ENCODE peak calls at places on chromosomes 12 and 14, in eight cellular contexts. B is pancreas; V is naive thymus-derived CD4-positive, alpha-beta T cell; M is fibroblast of lung; X is BE2C; D is heart right ventricle; K is H1; P is GM23338. A is an unnamed sample. For H3K4me1 and H3K36me3, the result is how much of the 10 kb centered on the place peaks cover.

GRCh38 chr14:89721991-89722390 is 232.5 kb downstream of the EFCAB11 start:
- DNase-seq in D (no peak), M (peak), V (no peak), P (no peak), B (no peak), X (no peak), K (no peak), A (no peak)

GRCh38 chr12:81596558-81596957 is 162.6 kb downstream of the PPFIA2 start:
- DNase-seq in M (no peak), V (no peak), X (no peak), K (no peak), P (no peak), D (no peak), B (no peak), A (no peak)

GRCh38 chr12:97148941-97149559 is 242.0 kb downstream of the NEDD1 start:
- DNase-seq in X (peak), K (peak), D (peak), V (peak), B (peak), P (peak), M (peak), A (peak)

GRCh38 chr12:7131502-7131866 is 1.3 kb downstream of the CLSTN3 start:
- DNase-seq in X (no peak), M (no peak), B (no peak), K (no peak), V (no peak), D (no peak), P (peak), A (no peak)

GRCh38 chr14:89165189-89165809 is 251.7 kb downstream of the FOXN3 start:
- DNase-seq in K (no peak), M (no peak), P (no peak), D (no peak), X (no peak), V (no peak), B (no peak), A (no peak)

GRCh38 chr14:74491952-74492351 is 1.2 kb downstream of the NPC2 start:
- DNase-seq in V (no peak), P (peak), X (no peak), D (no peak), K (no peak), B (no peak), M (peak), A (peak)

GRCh38 chr14:99757331-99758070 is 35.7 kb upstream of the EML1 start:
- DNase-seq in X (no peak), M (peak), D (no peak), K (no peak), B (no peak), V (no peak), P (no peak), A (no peak)

GRCh38 chr12:43578782-43579181 is 26.8 kb upstream of the ADAMTS20 start:
- DNase-seq in D (no peak), K (no peak), P (no peak), X (no peak), V (no peak), B (no peak), M (peak), A (no peak)

GRCh38 chr12:75560167-75560566 is 48.8 kb upstream of the KRR1 start:
- DNase-seq in B (no peak), P (peak), M (peak), V (no peak), X (no peak), D (no peak), K (no peak), A (no peak)

GRCh38 chr12:2501464-2502181 is 293.1 kb upstream of the FKBP4 start:
- DNase-seq in X (no peak), B (no peak), V (no peak), D (peak), K (no peak), M (no peak), P (no peak), A (no peak)

GRCh38 chr14:68664225-68664681 is 128.6 kb downstream of the ZFP36L1 start:
- DNase-seq in V (no peak), D (no peak), M (no peak), B (no peak), K (no peak), P (no peak), X (no peak), A (no peak)

GRCh38 chr12:42987216-42987631 is 397.7 kb upstream of the PRICKLE1 start:
- DNase-seq in B (no peak), M (no peak), V (no peak), D (no peak), K (no peak), X (peak), P (no peak), A (no peak)

GRCh38 chr12:68420225-68421008 is 88.3 kb upstream of the MDM1 start:
- DNase-seq in X (no peak), B (peak), V (no peak), M (peak), D (no peak), K (no peak), P (no peak), A (no peak)

GRCh38 chr14:101167428-101167827 is 263.9 kb upstream of the RTL1 start:
- DNase-seq in D (no peak), K (no peak), B (no peak), X (no peak), M (no peak), V (no peak), P (peak), A (no peak)

GRCh38 chr12:113479193-113479577 is 7.5 kb upstream of the LHX5 start:
- DNase-seq in D (no peak), X (no peak), B (no peak), K (no peak), P (no peak), V (no peak), M (no peak), A (no peak)

GRCh38 chr14:96016761-96017160 is 22.4 kb upstream of the C14orf132 start:
- DNase-seq in M (no peak), B (no peak), K (no peak), X (peak), P (no peak), D (no peak), V (no peak), A (no peak)

GRCh38 chr14:101195309-101195724 is 291.8 kb upstream of the RTL1 start:
- DNase-seq in D (no peak), B (no peak), P (no peak), M (no peak), X (no peak), K (no peak), V (peak), A (peak)

GRCh38 chr12:85633491-85633890 is 202.7 kb downstream of the RASSF9 start:
- DNase-seq in V (no peak), X (no peak), K (no peak), M (no peak), B (no peak), D (no peak), P (no peak), A (no peak)

GRCh38 chr12:20189767-20190166 is 178.6 kb upstream of the PDE3A start:
- DNase-seq in P (no peak), V (no peak), X (no peak), K (no peak), M (no peak), D (no peak), B (no peak), A (no peak)

GRCh38 chr14:65334765-65335411 is 77.6 kb upstream of the FUT8 start:
- DNase-seq in M (no peak), X (no peak), D (no peak), K (peak), P (peak), V (no peak), B (no peak), A (peak)

GRCh38 chr12:101582937-101583336 is 11.8 kb upstream of the MYBPC1 start:
- DNase-seq in P (no peak), X (no peak), V (no peak), D (no peak), M (no peak), B (no peak), K (no peak), A (peak)

GRCh38 chr12:120352117-120352516 is 16.8 kb downstream of the MSI1 start:
- DNase-seq in K (no peak), M (peak), D (no peak), V (no peak), P (no peak), X (no peak), B (no peak), A (no peak)

GRCh38 chr12:84276215-84276614 is 636.4 kb downstream of the SLC6A15 start:
- DNase-seq in M (peak), P (no peak), K (no peak), D (no peak), B (no peak), V (no peak), X (peak), A (no peak)

GRCh38 chr14:100132161-100132902 is 27.1 kb downstream of the DEGS2 start:
- DNase-seq in M (no peak), D (no peak), V (no peak), P (no peak), X (no peak), K (no peak), B (no peak), A (no peak)

GRCh38 chr14:73240816-73241480 is 3.6 kb downstream of the PAPLN start:
- DNase-seq in X (no peak), P (no peak), M (no peak), D (no peak), V (no peak), K (no peak), B (no peak), A (no peak)

GRCh38 chr14:96177766-96178377 is 26.8 kb upstream of the BDKRB2 start:
- DNase-seq in D (no peak), B (no peak), V (no peak), P (no peak), X (no peak), K (no peak), M (no peak), A (no peak)

GRCh38 chr12:19191563-19191962 is 62.0 kb downstream of the PLEKHA5 start:
- DNase-seq in P (no peak), K (no peak), V (no peak), M (no peak), B (no peak), D (no peak), X (no peak), A (no peak)

GRCh38 chr14:85853996-85854526 is 324.1 kb downstream of the FLRT2 start:
- DNase-seq in M (peak), D (no peak), V (no peak), B (no peak), X (no peak), K (no peak), P (no peak), A (no peak)

GRCh38 chr12:67433393-67434175 is 164.4 kb downstream of the CAND1 start:
- DNase-seq in D (no peak), V (no peak), P (no peak), M (no peak), X (no peak), B (no peak), K (no peak), A (no peak)

GRCh38 chr12:57498143-57498524 is 10.3 kb downstream of the MARS1 start:
- DNase-seq in K (no peak), D (no peak), V (no peak), X (no peak), P (peak), M (no peak), B (no peak), A (no peak)

GRCh38 chr14:36096090-36096489 is 80.4 kb downstream of the PTCSC3 start:
- DNase-seq in M (no peak), B (no peak), X (no peak), V (no peak), P (no peak), K (no peak), D (no peak), A (no peak)

GRCh38 chr14:89386214-89386886 is 30.7 kb downstream of the FOXN3 start:
- DNase-seq in M (peak), V (no peak), B (no peak), X (no peak), D (no peak), K (no peak), P (no peak), A (no peak)

GRCh38 chr12:28415755-28416154 is 225.5 kb downstream of the CCDC91 start:
- DNase-seq in V (no peak), K (no peak), X (no peak), P (peak), M (peak), D (no peak), B (no peak), A (peak)

GRCh38 chr12:54038760-54039414 is 6.0 kb downstream of the HOXC5 start:
- DNase-seq in V (no peak), D (no peak), X (no peak), K (no peak), B (peak), P (no peak), M (no peak), A (no peak)

GRCh38 chr12:127383281-127383680 is 883.7 kb upstream of the TMEM132C start:
- DNase-seq in X (no peak), P (no peak), M (no peak), K (no peak), D (no peak), V (no peak), B (no peak), A (no peak)

GRCh38 chr12:94380507-94380906 is 79.2 kb downstream of the CEP83 start:
- DNase-seq in P (no peak), V (no peak), M (no peak), D (no peak), B (no peak), K (no peak), X (no peak), A (no peak)

DNA sequence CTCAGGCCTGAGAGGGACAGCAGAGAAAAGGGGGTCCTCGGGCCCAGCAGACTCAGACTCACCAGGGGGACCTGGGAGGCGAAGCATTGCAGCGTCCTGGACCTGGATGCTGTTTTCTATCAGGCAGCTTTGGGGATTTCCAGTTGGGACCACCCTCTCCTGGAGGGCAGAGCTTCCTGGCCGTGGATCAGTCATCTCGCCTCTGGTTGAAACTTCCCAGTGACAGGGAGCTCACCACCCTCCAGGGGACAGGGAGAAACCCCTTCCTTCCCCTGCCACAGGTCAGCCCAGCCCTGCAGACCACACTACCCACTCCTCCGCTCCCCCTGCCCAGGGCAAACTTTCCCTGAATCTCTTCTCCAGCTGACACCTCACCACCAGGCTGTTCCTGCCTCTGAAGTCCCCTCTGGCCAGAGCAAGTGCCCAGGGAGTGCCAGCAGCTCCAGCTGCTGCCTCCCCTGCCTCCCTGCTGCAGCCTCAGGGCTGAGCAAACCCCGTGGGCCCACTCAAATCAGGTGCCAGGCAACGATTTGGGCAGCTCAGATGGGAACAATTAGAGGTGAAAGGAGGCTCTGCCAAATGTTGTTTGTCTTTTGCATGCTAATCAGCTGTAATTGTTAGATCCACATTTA is 322.6 kb upstream of the SFSWAP start:
- DNase-seq in K (no peak), B (no peak), P (no peak), D (no peak), X (no peak), V (no peak), M (no peak), A (no peak)
- H3K4me1 ChIP-seq in K (under half), B (under half), P (under half), D (under half), X (under half), V (under half), M (under half), A (under half)

DNA sequence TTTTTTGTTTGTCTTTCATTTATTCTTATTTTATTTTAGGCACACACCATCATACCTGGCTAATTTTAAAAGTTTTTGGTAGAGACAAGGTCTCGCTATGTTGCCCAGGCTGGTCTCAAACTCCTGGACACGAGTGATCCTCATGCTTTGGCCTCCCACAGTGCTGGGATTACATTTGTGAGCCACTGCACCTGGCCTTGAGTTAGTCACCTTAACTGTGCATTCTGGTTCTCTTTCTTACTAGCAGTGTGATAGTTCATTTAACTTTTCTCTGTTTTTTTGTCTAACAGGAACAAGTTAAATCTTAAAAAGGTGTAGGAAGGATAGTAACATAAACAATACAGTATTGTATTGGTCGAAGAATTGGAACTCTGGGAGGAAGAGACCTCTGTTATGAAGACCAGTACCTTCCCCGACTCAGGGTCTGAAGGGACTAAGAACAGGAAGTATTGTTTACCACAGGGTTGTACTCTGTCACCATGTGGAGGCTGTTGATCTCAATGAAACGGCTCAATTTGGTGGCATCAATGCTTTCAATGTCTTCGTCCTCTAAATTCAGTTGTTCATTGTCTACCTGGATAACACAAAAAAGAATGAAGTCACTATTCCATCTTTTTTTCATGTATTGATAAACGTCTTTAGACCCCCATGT is 17.7 kb downstream of the ERP27 start:
- DNase-seq in V (no peak), K (no peak), X (no peak), M (no peak), P (no peak), D (no peak), B (no peak), A (no peak)
- H3K36me3 ChIP-seq in V (under half), K (under half), X (under half), M (under half), P (under half), D (under half), B (under half), A (under half)

GRCh38 chr12:64085154-64085553 is 136.9 kb downstream of the KICS2 start:
- DNase-seq in V (no peak), P (no peak), X (no peak), B (no peak), M (no peak), D (no peak), K (no peak), A (no peak)
- H3K4me1 ChIP-seq in V (under half), P (under half), X (under half), B (half or more), M (under half), D (under half), K (under half), A (half or more)

GRCh38 chr14:103662591-103662990 is 33.6 kb downstream of the KLC1 start:
- DNase-seq in D (no peak), K (no peak), P (no peak), V (no peak), X (no peak), M (no peak), B (no peak), A (no peak)

GRCh38 chr14:103663506-103663905 is 34.5 kb downstream of the KLC1 start:
- DNase-seq in K (no peak), D (no peak), M (no peak), V (no peak), B (no peak), P (no peak), X (no peak), A (no peak)

GRCh38 chr14:103667671-103668070 is 38.7 kb downstream of the KLC1 start:
- DNase-seq in K (no peak), P (no peak), B (no peak), V (no peak), M (no peak), X (no peak), D (no peak), A (no peak)

GRCh38 chr14:103669370-103669769 is 40.4 kb downstream of the KLC1 start:
- DNase-seq in K (no peak), X (no peak), P (no peak), V (no peak), B (no peak), M (no peak), D (no peak), A (no peak)

DNA sequence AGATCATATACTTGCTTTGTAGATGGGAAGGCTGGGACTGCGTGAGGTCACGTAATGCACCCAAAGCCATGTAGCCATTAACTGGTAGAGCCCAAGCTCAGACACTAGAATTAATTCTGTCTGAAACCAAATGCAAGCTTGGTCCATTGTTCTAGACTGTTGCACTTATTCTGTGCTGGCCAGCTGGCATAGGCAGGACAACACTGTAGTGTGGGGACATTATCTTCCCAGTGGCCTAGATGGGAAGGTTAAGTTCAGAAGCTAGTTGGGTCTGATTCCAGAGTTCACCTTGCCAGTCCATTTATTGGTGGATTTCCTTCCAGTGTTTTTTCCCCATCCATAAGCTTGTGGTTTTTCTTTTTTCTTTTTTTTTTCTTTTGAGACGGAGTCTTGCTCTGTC is 39.1 kb downstream of the KLC1 start:
- DNase-seq in B (no peak), X (no peak), M (no peak), P (no peak), D (no peak), V (no peak), K (no peak), A (no peak)
- H3K36me3 ChIP-seq in B (under half), X (half or more), M (under half), P (half or more), D (half or more), V (under half), K (half or more), A (half or more)

A was measured in HAP-1.